ENCODE peak calls at places on chromosome X, in four cellular contexts. P, H, J and R are unnamed samples.

GRCh38 chrX:10198254-10198653 is 41.5 kb downstream of the CLCN4 start:
- DNase-seq in P (no peak), H (no peak), J (no peak), R (no peak)

GRCh38 chrX:130395341-130395740 is 6.4 kb upstream of the RBMX2 start:
- DNase-seq in P (no peak), H (no peak), J (peak; percentile 1), R (no peak)

GRCh38 chrX:45956222-45956867 is 588.9 kb downstream of the ZNF674 start:
- DNase-seq in P (no peak), H (no peak), J (no peak), R (no peak)

GRCh38 chrX:155957843-155958242 is 39.7 kb upstream of the IL9R start:
- DNase-seq in P (no peak), H (no peak), J (no peak), R (no peak)

GRCh38 chrX:107541244-107541643 is 87.1 kb upstream of the PRPS1 start:
- DNase-seq in P (no peak), H (no peak), J (peak; percentile 65), R (no peak)

GRCh38 chrX:96684339-96685204 is at the start of gene DIAPH2:
- DNase-seq in P (peak; percentile 42), H (peak; percentile 2), J (peak; percentile 73), R (peak; percentile 53)

GRCh38 chrX:134186362-134187121 is 50.4 kb upstream of the CCDC160 start:
- DNase-seq in P (no peak), H (no peak), J (no peak), R (no peak)

GRCh38 chrX:19658030-19658429 is 142.7 kb upstream of the MAP3K15 start:
- DNase-seq in P (no peak), H (no peak), J (peak; percentile 40), R (no peak)

GRCh38 chrX:51421972-51422371 is 74.4 kb downstream of the NUDT11 start:
- DNase-seq in P (no peak), H (no peak), J (no peak), R (no peak)

GRCh38 chrX:151227637-151228036 is 51.3 kb downstream of the GPR50 start:
- DNase-seq in P (no peak), H (no peak), J (no peak), R (no peak)

GRCh38 chrX:31658360-31658759 is 586.5 kb upstream of the FTHL17 start:
- DNase-seq in P (peak; percentile 1), H (peak; percentile 0), J (peak; percentile 24), R (no peak)

GRCh38 chrX:2607113-2607512 is 84.0 kb upstream of the CD99 start:
- DNase-seq in P (no peak), H (no peak), J (no peak), R (no peak)

GRCh38 chrX:43939187-43939926 is 33.8 kb downstream of the NDP start:
- DNase-seq in P (no peak), H (no peak), J (no peak), R (no peak)

GRCh38 chrX:41667631-41668030 is 21.1 kb upstream of the GPR34 start:
- DNase-seq in P (no peak), H (no peak), J (no peak), R (no peak)

GRCh38 chrX:111460612-111461011 is 48.6 kb upstream of the DCX start:
- DNase-seq in P (no peak), H (no peak), J (peak; percentile 0), R (no peak)

GRCh38 chrX:13005671-13006473 is 31.0 kb downstream of the TMSB4X start:
- DNase-seq in P (no peak), H (no peak), J (peak; percentile 17), R (no peak)

GRCh38 chrX:50697691-50698090 is 116.3 kb downstream of the SHROOM4 start:
- DNase-seq in P (peak; percentile 54), H (no peak), J (peak; percentile 66), R (no peak)

GRCh38 chrX:15674514-15674898 is 9.9 kb upstream of the CLTRN start:
- DNase-seq in P (peak; percentile 76), H (peak; percentile 76), J (peak; percentile 93), R (peak; percentile 70)